ENCODE peak calls at places on chromosome 5, in four cellular contexts. One of them, this sample, is unnamed.

GRCh38 chr5:178465228-178465860 is 124.8 kb downstream of the COL23A1 start:
- DNase-seq in stomach: no peak
- DNase-seq in CD8-positive, alpha-beta T cell: no peak
- DNase-seq in left ventricle myocardium inferior: no peak
- DNase-seq in this sample: no peak

GRCh38 chr5:138180183-138180782 is 1.4 kb downstream of the KIF20A start:
- DNase-seq in stomach: no peak
- DNase-seq in CD8-positive, alpha-beta T cell: no peak
- DNase-seq in left ventricle myocardium inferior: no peak
- DNase-seq in this sample: no peak

GRCh38 chr5:80246995-80247729 is 8.7 kb downstream of the SERINC5 start:
- DNase-seq in stomach: peak; percentile 62
- DNase-seq in CD8-positive, alpha-beta T cell: peak; percentile 36
- DNase-seq in left ventricle myocardium inferior: peak; percentile 32
- DNase-seq in this sample: peak; percentile 42

GRCh38 chr5:16889203-16889971 is 46.7 kb downstream of the MYO10 start:
- DNase-seq in stomach: no peak
- DNase-seq in CD8-positive, alpha-beta T cell: no peak
- DNase-seq in left ventricle myocardium inferior: no peak
- DNase-seq in this sample: no peak

GRCh38 chr5:148005788-148006520 is 57.8 kb upstream of the SPINK5 start:
- DNase-seq in stomach: no peak
- DNase-seq in CD8-positive, alpha-beta T cell: no peak
- DNase-seq in left ventricle myocardium inferior: no peak
- DNase-seq in this sample: no peak

GRCh38 chr5:175201393-175201792 is 242.6 kb downstream of the DRD1 start:
- DNase-seq in stomach: no peak
- DNase-seq in CD8-positive, alpha-beta T cell: no peak
- DNase-seq in left ventricle myocardium inferior: no peak
- DNase-seq in this sample: no peak

GRCh38 chr5:172897691-172898512 is 61.3 kb upstream of the RPL26L1 start:
- DNase-seq in stomach: no peak
- DNase-seq in CD8-positive, alpha-beta T cell: no peak
- DNase-seq in left ventricle myocardium inferior: no peak
- DNase-seq in this sample: peak; percentile 13

GRCh38 chr5:53249529-53249928 is 140.0 kb upstream of the MOCS2 start:
- DNase-seq in stomach: no peak
- DNase-seq in CD8-positive, alpha-beta T cell: no peak
- DNase-seq in left ventricle myocardium inferior: no peak
- DNase-seq in this sample: no peak

GRCh38 chr5:175689147-175689991 is 31.5 kb downstream of the HRH2 start:
- DNase-seq in stomach: no peak
- DNase-seq in CD8-positive, alpha-beta T cell: no peak
- DNase-seq in left ventricle myocardium inferior: peak; percentile 36
- DNase-seq in this sample: no peak

GRCh38 chr5:171420429-171421231 is 1.2 kb downstream of the FGF18 start:
- DNase-seq in stomach: peak; percentile 73
- DNase-seq in CD8-positive, alpha-beta T cell: peak; percentile 9
- DNase-seq in left ventricle myocardium inferior: peak; percentile 90
- DNase-seq in this sample: peak; percentile 73

GRCh38 chr5:153926201-153926600 is 112.5 kb downstream of the FAM114A2 start:
- DNase-seq in stomach: no peak
- DNase-seq in CD8-positive, alpha-beta T cell: no peak
- DNase-seq in left ventricle myocardium inferior: no peak
- DNase-seq in this sample: no peak

GRCh38 chr5:118692811-118693342 is 295.5 kb downstream of the DTWD2 start:
- DNase-seq in stomach: no peak
- DNase-seq in CD8-positive, alpha-beta T cell: no peak
- DNase-seq in left ventricle myocardium inferior: no peak
- DNase-seq in this sample: no peak

GRCh38 chr5:179895861-179896260 is 11.8 kb downstream of the TBC1D9B start:
- DNase-seq in stomach: no peak
- DNase-seq in CD8-positive, alpha-beta T cell: no peak
- DNase-seq in left ventricle myocardium inferior: no peak
- DNase-seq in this sample: no peak

GRCh38 chr5:109316631-109317030 is 93.1 kb downstream of the PJA2 start:
- DNase-seq in stomach: no peak
- DNase-seq in CD8-positive, alpha-beta T cell: no peak
- DNase-seq in left ventricle myocardium inferior: no peak
- DNase-seq in this sample: no peak

GRCh38 chr5:130708744-130709143 is 456.3 kb downstream of the HINT1 start:
- DNase-seq in stomach: no peak
- DNase-seq in CD8-positive, alpha-beta T cell: no peak
- DNase-seq in left ventricle myocardium inferior: no peak
- DNase-seq in this sample: no peak

GRCh38 chr5:116068028-116068632 is 16.7 kb upstream of the COMMD10 start:
- DNase-seq in stomach: no peak
- DNase-seq in CD8-positive, alpha-beta T cell: peak; percentile 30
- DNase-seq in left ventricle myocardium inferior: no peak
- DNase-seq in this sample: no peak

GRCh38 chr5:428219-428618 is 14.8 kb upstream of the EXOC3 start:
- DNase-seq in stomach: peak; percentile 21
- DNase-seq in CD8-positive, alpha-beta T cell: no peak
- DNase-seq in left ventricle myocardium inferior: no peak
- DNase-seq in this sample: no peak

GRCh38 chr5:76849767-76850291 is at the start of gene S100Z:
- DNase-seq in stomach: no peak
- DNase-seq in CD8-positive, alpha-beta T cell: no peak
- DNase-seq in left ventricle myocardium inferior: no peak
- DNase-seq in this sample: no peak

GRCh38 chr5:121366515-121366914 is 485.2 kb upstream of the FTMT start:
- DNase-seq in stomach: no peak
- DNase-seq in CD8-positive, alpha-beta T cell: no peak
- DNase-seq in left ventricle myocardium inferior: no peak
- DNase-seq in this sample: no peak

GRCh38 chr5:181189962-181190710 is 14.9 kb downstream of the TRIM7 start:
- DNase-seq in stomach: peak; percentile 33
- DNase-seq in CD8-positive, alpha-beta T cell: peak; percentile 44
- DNase-seq in left ventricle myocardium inferior: no peak
- DNase-seq in this sample: no peak

GRCh38 chr5:1670342-1670741 is 129.3 kb downstream of the MRPL36 start:
- DNase-seq in stomach: no peak
- DNase-seq in CD8-positive, alpha-beta T cell: no peak
- DNase-seq in left ventricle myocardium inferior: no peak
- DNase-seq in this sample: no peak

GRCh38 chr5:68099327-68099726 is 116.2 kb upstream of the PIK3R1 start:
- DNase-seq in stomach: no peak
- DNase-seq in CD8-positive, alpha-beta T cell: no peak
- DNase-seq in left ventricle myocardium inferior: no peak
- DNase-seq in this sample: no peak

GRCh38 chr5:44807269-44807668 is 1.5 kb upstream of the MRPS30 start:
- DNase-seq in stomach: no peak
- DNase-seq in CD8-positive, alpha-beta T cell: no peak
- DNase-seq in left ventricle myocardium inferior: no peak
- DNase-seq in this sample: no peak

GRCh38 chr5:1012316-1012841 is 3.8 kb downstream of the NKD2 start:
- DNase-seq in stomach: no peak
- DNase-seq in CD8-positive, alpha-beta T cell: no peak
- DNase-seq in left ventricle myocardium inferior: peak; percentile 12
- DNase-seq in this sample: peak; percentile 55

GRCh38 chr5:114153833-114154232 is 208.0 kb upstream of the KCNN2 start:
- DNase-seq in stomach: no peak
- DNase-seq in CD8-positive, alpha-beta T cell: no peak
- DNase-seq in left ventricle myocardium inferior: no peak
- DNase-seq in this sample: no peak

GRCh38 chr5:1435369-1435768 is 9.9 kb downstream of the SLC6A3 start:
- DNase-seq in stomach: no peak
- DNase-seq in CD8-positive, alpha-beta T cell: no peak
- DNase-seq in left ventricle myocardium inferior: no peak
- DNase-seq in this sample: no peak

GRCh38 chr5:157222506-157223230 is 42.0 kb downstream of the ITK start:
- DNase-seq in stomach: no peak
- DNase-seq in CD8-positive, alpha-beta T cell: peak; percentile 50
- DNase-seq in left ventricle myocardium inferior: no peak
- DNase-seq in this sample: no peak

GRCh38 chr5:167296056-167296455 is 995.4 kb upstream of the WWC1 start:
- DNase-seq in stomach: no peak
- DNase-seq in CD8-positive, alpha-beta T cell: no peak
- DNase-seq in left ventricle myocardium inferior: no peak
- DNase-seq in this sample: no peak

GRCh38 chr5:156942064-156942463 is 21.0 kb downstream of the TIMD4 start:
- DNase-seq in stomach: no peak
- DNase-seq in CD8-positive, alpha-beta T cell: no peak
- DNase-seq in left ventricle myocardium inferior: no peak
- DNase-seq in this sample: no peak

GRCh38 chr5:115549154-115549553 is 4.6 kb upstream of the FEM1C start:
- DNase-seq in stomach: no peak
- DNase-seq in CD8-positive, alpha-beta T cell: no peak
- DNase-seq in left ventricle myocardium inferior: no peak
- DNase-seq in this sample: no peak

GRCh38 chr5:80026841-80027240 is 8.3 kb upstream of the THBS4 start:
- DNase-seq in stomach: no peak
- DNase-seq in CD8-positive, alpha-beta T cell: no peak
- DNase-seq in left ventricle myocardium inferior: no peak
- DNase-seq in this sample: no peak

GRCh38 chr5:134446938-134447337 is 35.3 kb upstream of the CDKN2AIPNL start:
- DNase-seq in stomach: no peak
- DNase-seq in CD8-positive, alpha-beta T cell: no peak
- DNase-seq in left ventricle myocardium inferior: no peak
- DNase-seq in this sample: no peak

GRCh38 chr5:68345166-68345565 is 129.6 kb downstream of the PIK3R1 start:
- DNase-seq in stomach: no peak
- DNase-seq in CD8-positive, alpha-beta T cell: no peak
- DNase-seq in left ventricle myocardium inferior: no peak
- DNase-seq in this sample: no peak

GRCh38 chr5:143319437-143320302 is 83.8 kb downstream of the NR3C1 start:
- DNase-seq in stomach: no peak
- DNase-seq in CD8-positive, alpha-beta T cell: no peak
- DNase-seq in left ventricle myocardium inferior: no peak
- DNase-seq in this sample: no peak
- H3K4me1 ChIP-seq in stomach: peaks cover 100% of the 10 kb centered on the region
- H3K4me1 ChIP-seq in CD8-positive, alpha-beta T cell: peaks cover 8% of the 10 kb centered on the region
- H3K4me1 ChIP-seq in left ventricle myocardium inferior: peaks cover 91% of the 10 kb centered on the region
- H3K4me1 ChIP-seq in this sample: peaks cover 26% of the 10 kb centered on the region

GRCh38 chr5:95884021-95884333 is 61.5 kb upstream of the GLRX start:
- DNase-seq in stomach: no peak
- DNase-seq in CD8-positive, alpha-beta T cell: no peak
- DNase-seq in left ventricle myocardium inferior: no peak
- DNase-seq in this sample: no peak
- H3K4me3 ChIP-seq in stomach: no peak overlapping the region
- H3K4me3 ChIP-seq in CD8-positive, alpha-beta T cell: no peak overlapping the region
- H3K4me3 ChIP-seq in left ventricle myocardium inferior: no peak overlapping the region
- H3K4me3 ChIP-seq in this sample: no peak overlapping the region

DNA sequence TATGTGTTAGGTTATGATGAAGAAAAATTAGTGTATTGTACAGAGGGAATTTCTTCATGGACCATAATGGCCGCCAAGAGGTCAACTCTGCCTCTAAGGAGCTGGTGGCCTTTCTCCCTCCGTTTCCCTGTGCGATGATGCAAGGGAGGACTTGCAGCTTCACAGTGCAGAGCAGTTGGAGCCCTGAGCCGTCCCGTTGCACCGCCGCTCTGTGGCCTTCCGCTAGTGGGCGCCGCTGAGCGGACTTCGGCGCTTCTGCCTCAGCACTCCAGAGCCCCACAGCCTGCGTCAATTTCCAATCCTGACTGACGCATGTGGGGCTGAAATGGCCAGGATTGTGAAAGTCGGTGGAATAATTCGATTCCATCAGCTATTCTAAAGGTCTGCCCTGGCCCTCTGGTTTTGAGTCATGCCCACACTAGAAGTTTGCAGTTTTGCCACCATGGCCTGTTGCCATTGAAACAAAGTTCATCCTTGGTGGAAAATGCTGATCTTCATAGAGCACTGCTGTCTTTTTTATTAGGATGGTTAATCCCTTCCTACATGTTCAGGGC is 22.7 kb upstream of the LECT2 start:
- DNase-seq in stomach: peak; percentile 72
- DNase-seq in CD8-positive, alpha-beta T cell: peak; percentile 39
- DNase-seq in left ventricle myocardium inferior: peak; percentile 66
- DNase-seq in this sample: peak; percentile 94
- TF ChIP-seq CTCF in stomach: peak; percentile 39
- TF ChIP-seq CTCF in CD8-positive, alpha-beta T cell: peak; percentile 19
- TF ChIP-seq CTCF in left ventricle myocardium inferior: peak; percentile 74
- TF ChIP-seq CTCF in this sample: peak; percentile 74

DNA sequence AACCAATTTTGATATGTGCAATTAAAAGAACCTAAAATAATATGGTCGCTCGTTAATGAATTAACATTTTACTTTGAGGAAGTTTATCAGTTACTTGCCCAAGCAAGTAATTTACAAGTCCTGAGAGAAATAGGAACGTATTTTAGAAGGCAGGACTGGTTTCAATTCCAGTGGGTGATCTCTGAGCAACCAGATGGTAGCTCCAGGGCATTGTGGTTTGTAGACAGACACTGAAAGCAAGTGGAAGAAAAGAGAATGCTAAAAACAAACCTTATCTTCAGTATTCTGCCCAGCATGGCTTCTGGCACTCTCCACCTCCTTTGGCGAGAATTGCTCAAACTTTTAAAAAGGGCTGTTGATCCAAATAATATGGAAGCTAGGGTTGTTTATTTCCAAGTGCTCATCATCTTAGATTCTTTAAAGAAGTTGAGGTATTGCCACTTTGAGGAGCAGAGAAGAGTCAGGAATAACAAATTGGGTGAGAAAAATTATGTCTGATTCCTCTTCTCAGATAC is 31.8 kb upstream of the ERAP2 start:
- DNase-seq in stomach: no peak
- DNase-seq in CD8-positive, alpha-beta T cell: no peak
- DNase-seq in left ventricle myocardium inferior: no peak
- DNase-seq in this sample: no peak
- H3K4me1 ChIP-seq in stomach: no peaks in the 10 kb centered on the region
- H3K4me1 ChIP-seq in CD8-positive, alpha-beta T cell: peaks cover 6% of the 10 kb centered on the region
- H3K4me1 ChIP-seq in left ventricle myocardium inferior: no peaks in the 10 kb centered on the region
- H3K4me1 ChIP-seq in this sample: no peaks in the 10 kb centered on the region

GRCh38 chr5:139605887-139606286 is 42.3 kb upstream of the CXXC5 start:
- DNase-seq in stomach: no peak
- DNase-seq in CD8-positive, alpha-beta T cell: no peak
- DNase-seq in left ventricle myocardium inferior: no peak
- DNase-seq in this sample: no peak
- H3K4me3 ChIP-seq in stomach: no peak overlapping the region
- H3K4me3 ChIP-seq in CD8-positive, alpha-beta T cell: no peak overlapping the region
- H3K4me3 ChIP-seq in left ventricle myocardium inferior: no peak overlapping the region
- H3K4me3 ChIP-seq in this sample: no peak overlapping the region

GRCh38 chr5:72149742-72150141 is 42.5 kb downstream of the MAP1B start:
- DNase-seq in stomach: no peak
- DNase-seq in CD8-positive, alpha-beta T cell: no peak
- DNase-seq in left ventricle myocardium inferior: no peak
- DNase-seq in this sample: no peak
- TF ChIP-seq CTCF in stomach: no peak
- TF ChIP-seq CTCF in CD8-positive, alpha-beta T cell: no peak
- TF ChIP-seq CTCF in left ventricle myocardium inferior: no peak
- TF ChIP-seq CTCF in this sample: no peak

DNA sequence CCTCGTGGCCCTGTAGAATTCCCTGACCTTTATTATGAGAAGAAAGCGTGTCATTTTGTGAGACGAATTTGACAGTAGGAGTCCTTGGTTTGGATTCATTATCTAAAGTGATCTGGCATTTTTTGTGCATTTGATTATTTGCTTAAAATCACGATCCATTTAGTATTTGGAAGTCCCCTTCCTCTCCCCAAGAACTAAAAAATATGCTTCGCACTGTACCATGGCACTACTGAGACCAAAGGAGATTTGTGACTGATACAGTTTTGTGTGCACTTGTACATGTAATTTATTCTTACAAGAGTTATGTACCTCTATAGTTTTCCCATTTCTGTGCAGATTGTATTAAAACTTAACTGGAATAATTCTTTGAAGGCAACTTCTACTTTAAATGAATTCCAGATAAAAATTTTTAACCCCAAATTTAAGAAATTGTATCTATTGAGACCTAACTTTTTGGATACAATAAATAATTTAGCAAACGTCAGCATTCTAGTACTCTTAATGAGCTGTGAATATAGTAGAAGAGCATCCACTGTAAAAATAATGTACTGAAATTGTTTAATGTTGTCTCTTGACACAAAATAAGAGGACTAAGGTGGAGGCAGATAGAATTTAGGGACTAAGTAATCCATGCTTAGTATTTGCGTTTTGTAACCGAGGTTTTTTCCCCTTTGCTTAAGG is 2.1 kb downstream of the MAP3K1 start:
- DNase-seq in stomach: no peak
- DNase-seq in CD8-positive, alpha-beta T cell: no peak
- DNase-seq in left ventricle myocardium inferior: no peak
- DNase-seq in this sample: no peak
- H3K4me1 ChIP-seq in stomach: peaks cover 63% of the 10 kb centered on the region
- H3K4me1 ChIP-seq in CD8-positive, alpha-beta T cell: peaks cover 35% of the 10 kb centered on the region
- H3K4me1 ChIP-seq in left ventricle myocardium inferior: peaks cover 81% of the 10 kb centered on the region
- H3K4me1 ChIP-seq in this sample: peaks cover 41% of the 10 kb centered on the region